ENCODE peak calls at places on chromosomes 2 and 18, in six cellular contexts. One of them, this sample, is unnamed.

GRCh38 chr2:127439343-127439742 is 21.1 kb downstream of the PROC start:
- DNase-seq in K562: no peak
- DNase-seq in H1: no peak
- DNase-seq in GM12891: no peak
- DNase-seq in GM12878: no peak
- DNase-seq in HepG2: no peak
- DNase-seq in this sample: no peak

GRCh38 chr18:13973061-13973460 is 57.7 kb upstream of the MC2R start:
- DNase-seq in K562: no peak
- DNase-seq in H1: no peak
- DNase-seq in GM12891: no peak
- DNase-seq in GM12878: no peak
- DNase-seq in HepG2: no peak
- DNase-seq in this sample: no peak

GRCh38 chr2:181174880-181175590 is 194.6 kb downstream of the UBE2E3 start:
- DNase-seq in K562: no peak
- DNase-seq in H1: no peak
- DNase-seq in GM12891: no peak
- DNase-seq in GM12878: no peak
- DNase-seq in HepG2: no peak
- DNase-seq in this sample: no peak

GRCh38 chr2:24214880-24215279 is 40.0 kb downstream of the FAM228A start:
- DNase-seq in K562: no peak
- DNase-seq in H1: no peak
- DNase-seq in GM12891: peak; percentile 52
- DNase-seq in GM12878: peak; percentile 48
- DNase-seq in HepG2: no peak
- DNase-seq in this sample: peak; percentile 49

GRCh38 chr18:62683935-62684334 is 31.4 kb upstream of the PHLPP1 start:
- DNase-seq in K562: no peak
- DNase-seq in H1: no peak
- DNase-seq in GM12891: no peak
- DNase-seq in GM12878: no peak
- DNase-seq in HepG2: no peak
- DNase-seq in this sample: no peak

GRCh38 chr18:12271376-12272235 is 17.4 kb downstream of the CIDEA start:
- DNase-seq in K562: peak; percentile 87
- DNase-seq in H1: no peak
- DNase-seq in GM12891: peak; percentile 89
- DNase-seq in GM12878: peak; percentile 13
- DNase-seq in HepG2: peak; percentile 68
- DNase-seq in this sample: peak; percentile 80

GRCh38 chr2:210667726-210668125 is 111.3 kb downstream of the CPS1 start:
- DNase-seq in K562: no peak
- DNase-seq in H1: no peak
- DNase-seq in GM12891: no peak
- DNase-seq in GM12878: no peak
- DNase-seq in HepG2: no peak
- DNase-seq in this sample: no peak

GRCh38 chr2:110874565-110875383 is 142.4 kb downstream of the ACOXL start:
- DNase-seq in K562: no peak
- DNase-seq in H1: no peak
- DNase-seq in GM12891: no peak
- DNase-seq in GM12878: peak; percentile 75
- DNase-seq in HepG2: no peak
- DNase-seq in this sample: no peak

GRCh38 chr2:11071939-11072338 is 83.3 kb upstream of the SLC66A3 start:
- DNase-seq in K562: no peak
- DNase-seq in H1: no peak
- DNase-seq in GM12891: no peak
- DNase-seq in GM12878: no peak
- DNase-seq in HepG2: no peak
- DNase-seq in this sample: no peak

GRCh38 chr2:174546519-174547506 is 50.8 kb downstream of the WIPF1 start:
- DNase-seq in K562: peak; percentile 42
- DNase-seq in H1: peak; percentile 38
- DNase-seq in GM12891: no peak
- DNase-seq in GM12878: no peak
- DNase-seq in HepG2: peak; percentile 38
- DNase-seq in this sample: no peak

GRCh38 chr2:159202568-159203071 is 83.9 kb downstream of the WDSUB1 start:
- DNase-seq in K562: no peak
- DNase-seq in H1: no peak
- DNase-seq in GM12891: no peak
- DNase-seq in GM12878: no peak
- DNase-seq in HepG2: peak; percentile 20
- DNase-seq in this sample: no peak

GRCh38 chr18:26813043-26813442 is 52.5 kb downstream of the AQP4 start:
- DNase-seq in K562: no peak
- DNase-seq in H1: peak; percentile 17
- DNase-seq in GM12891: no peak
- DNase-seq in GM12878: peak; percentile 16
- DNase-seq in HepG2: peak; percentile 56
- DNase-seq in this sample: no peak

GRCh38 chr2:196538646-196539045 is 100.9 kb upstream of the CCDC150 start:
- DNase-seq in K562: no peak
- DNase-seq in H1: no peak
- DNase-seq in GM12891: no peak
- DNase-seq in GM12878: no peak
- DNase-seq in HepG2: no peak
- DNase-seq in this sample: no peak

GRCh38 chr2:24559714-24560113 is 68.7 kb downstream of the NCOA1 start:
- DNase-seq in K562: no peak
- DNase-seq in H1: no peak
- DNase-seq in GM12891: no peak
- DNase-seq in GM12878: no peak
- DNase-seq in HepG2: no peak
- DNase-seq in this sample: no peak

GRCh38 chr2:41763091-41763490 is 284.7 kb upstream of the PKDCC start:
- DNase-seq in K562: no peak
- DNase-seq in H1: no peak
- DNase-seq in GM12891: no peak
- DNase-seq in GM12878: no peak
- DNase-seq in HepG2: no peak
- DNase-seq in this sample: no peak

GRCh38 chr2:204024503-204024902 is 87.9 kb downstream of the ICOS start:
- DNase-seq in K562: peak; percentile 4
- DNase-seq in H1: no peak
- DNase-seq in GM12891: no peak
- DNase-seq in GM12878: no peak
- DNase-seq in HepG2: peak; percentile 33
- DNase-seq in this sample: no peak

GRCh38 chr2:55236992-55237543 is 4.6 kb downstream of the RPS27A start:
- DNase-seq in K562: no peak
- DNase-seq in H1: no peak
- DNase-seq in GM12891: no peak
- DNase-seq in GM12878: no peak
- DNase-seq in HepG2: no peak
- DNase-seq in this sample: no peak

GRCh38 chr18:9405130-9405529 is 70.2 kb upstream of the RALBP1 start:
- DNase-seq in K562: no peak
- DNase-seq in H1: no peak
- DNase-seq in GM12891: no peak
- DNase-seq in GM12878: no peak
- DNase-seq in HepG2: no peak
- DNase-seq in this sample: no peak

GRCh38 chr2:70068119-70068518 is 19.2 kb upstream of the PCBP1 start:
- DNase-seq in K562: no peak
- DNase-seq in H1: no peak
- DNase-seq in GM12891: no peak
- DNase-seq in GM12878: no peak
- DNase-seq in HepG2: no peak
- DNase-seq in this sample: no peak

GRCh38 chr2:240561325-240561971 is 1.3 kb downstream of the DUSP28 start:
- DNase-seq in K562: no peak
- DNase-seq in H1: no peak
- DNase-seq in GM12891: no peak
- DNase-seq in GM12878: peak; percentile 45
- DNase-seq in HepG2: no peak
- DNase-seq in this sample: no peak

GRCh38 chr18:62834715-62835114 is 119.4 kb downstream of the PHLPP1 start:
- DNase-seq in K562: no peak
- DNase-seq in H1: no peak
- DNase-seq in GM12891: no peak
- DNase-seq in GM12878: no peak
- DNase-seq in HepG2: no peak
- DNase-seq in this sample: no peak

GRCh38 chr2:23291274-23291673 is 93.7 kb upstream of the KLHL29 start:
- DNase-seq in K562: no peak
- DNase-seq in H1: no peak
- DNase-seq in GM12891: no peak
- DNase-seq in GM12878: no peak
- DNase-seq in HepG2: no peak
- DNase-seq in this sample: no peak

GRCh38 chr2:209473930-209474419 is 50.1 kb downstream of the MAP2 start:
- DNase-seq in K562: no peak
- DNase-seq in H1: no peak
- DNase-seq in GM12891: no peak
- DNase-seq in GM12878: no peak
- DNase-seq in HepG2: peak; percentile 24
- DNase-seq in this sample: no peak
- TF ChIP-seq POLR2AphosphoS5 in K562: no peak
- TF ChIP-seq POLR2AphosphoS5 in H1: no peak
- TF ChIP-seq POLR2AphosphoS5 in GM12891: no peak
- TF ChIP-seq POLR2AphosphoS5 in GM12878: no peak
- TF ChIP-seq POLR2AphosphoS5 in HepG2: no peak
- TF ChIP-seq POLR2AphosphoS5 in this sample: no peak

GRCh38 chr18:46273861-46274260 is 169.7 kb downstream of the HAUS1 start:
- DNase-seq in K562: no peak
- DNase-seq in H1: no peak
- DNase-seq in GM12891: no peak
- DNase-seq in GM12878: no peak
- DNase-seq in HepG2: no peak
- DNase-seq in this sample: no peak
- TF ChIP-seq TAF1 in K562: no peak
- TF ChIP-seq TAF1 in H1: no peak
- TF ChIP-seq TAF1 in GM12891: no peak
- TF ChIP-seq TAF1 in GM12878: no peak
- TF ChIP-seq TAF1 in HepG2: no peak
- TF ChIP-seq TAF1 in this sample: no peak

DNA sequence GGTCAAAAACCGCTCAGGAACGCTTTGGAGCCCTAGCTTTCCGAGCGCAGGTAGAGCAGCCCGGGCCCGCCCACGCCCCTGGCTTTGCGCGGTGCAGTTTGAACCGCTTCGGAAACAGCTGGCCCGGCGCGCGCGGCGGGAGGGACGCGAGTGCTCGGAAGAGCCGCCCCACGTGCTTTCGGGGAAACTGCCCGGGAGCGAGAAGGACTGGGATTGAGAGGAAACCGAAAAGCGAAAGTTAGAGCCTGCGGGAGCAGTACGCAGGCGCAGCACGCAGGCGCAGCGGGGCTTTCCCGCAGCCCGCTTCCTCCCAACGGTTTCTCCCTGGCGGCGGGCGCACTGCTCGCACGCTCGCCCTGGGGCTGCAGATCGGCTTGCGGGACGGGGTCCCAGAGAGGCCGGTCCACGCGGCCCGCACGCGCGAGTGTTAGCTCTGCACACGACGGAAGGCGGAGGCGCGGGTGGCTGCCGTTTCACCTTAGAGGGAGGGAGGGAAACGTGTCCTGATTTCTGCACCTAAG is 6.3 kb upstream of the STAT1 start:
- DNase-seq in K562: peak; percentile 87
- DNase-seq in H1: peak; percentile 85
- DNase-seq in GM12891: peak; percentile 74
- DNase-seq in GM12878: peak; percentile 93
- DNase-seq in HepG2: peak; percentile 96
- DNase-seq in this sample: peak; percentile 74
- TF ChIP-seq POLR2A in K562: peak; percentile 92
- TF ChIP-seq POLR2A in H1: peak; percentile 95
- TF ChIP-seq POLR2A in GM12891: peak; percentile 89
- TF ChIP-seq POLR2A in GM12878: peak; percentile 97
- TF ChIP-seq POLR2A in HepG2: peak; percentile 96
- TF ChIP-seq POLR2A in this sample: peak; percentile 92

GRCh38 chr2:238986491-238987351 is 138.8 kb downstream of the TWIST2 start:
- DNase-seq in K562: no peak
- DNase-seq in H1: no peak
- DNase-seq in GM12891: no peak
- DNase-seq in GM12878: no peak
- DNase-seq in HepG2: no peak
- DNase-seq in this sample: no peak

GRCh38 chr2:238987352-238987981 is 139.6 kb downstream of the TWIST2 start:
- DNase-seq in K562: no peak
- DNase-seq in H1: no peak
- DNase-seq in GM12891: no peak
- DNase-seq in GM12878: no peak
- DNase-seq in HepG2: no peak
- DNase-seq in this sample: no peak

GRCh38 chr2:238985931-238986446 is 138.1 kb downstream of the TWIST2 start:
- DNase-seq in K562: no peak
- DNase-seq in H1: no peak
- DNase-seq in GM12891: no peak
- DNase-seq in GM12878: no peak
- DNase-seq in HepG2: no peak
- DNase-seq in this sample: no peak

GRCh38 chr2:238988105-238988504 is 140.2 kb downstream of the TWIST2 start:
- DNase-seq in K562: no peak
- DNase-seq in H1: no peak
- DNase-seq in GM12891: no peak
- DNase-seq in GM12878: no peak
- DNase-seq in HepG2: no peak
- DNase-seq in this sample: no peak

DNA sequence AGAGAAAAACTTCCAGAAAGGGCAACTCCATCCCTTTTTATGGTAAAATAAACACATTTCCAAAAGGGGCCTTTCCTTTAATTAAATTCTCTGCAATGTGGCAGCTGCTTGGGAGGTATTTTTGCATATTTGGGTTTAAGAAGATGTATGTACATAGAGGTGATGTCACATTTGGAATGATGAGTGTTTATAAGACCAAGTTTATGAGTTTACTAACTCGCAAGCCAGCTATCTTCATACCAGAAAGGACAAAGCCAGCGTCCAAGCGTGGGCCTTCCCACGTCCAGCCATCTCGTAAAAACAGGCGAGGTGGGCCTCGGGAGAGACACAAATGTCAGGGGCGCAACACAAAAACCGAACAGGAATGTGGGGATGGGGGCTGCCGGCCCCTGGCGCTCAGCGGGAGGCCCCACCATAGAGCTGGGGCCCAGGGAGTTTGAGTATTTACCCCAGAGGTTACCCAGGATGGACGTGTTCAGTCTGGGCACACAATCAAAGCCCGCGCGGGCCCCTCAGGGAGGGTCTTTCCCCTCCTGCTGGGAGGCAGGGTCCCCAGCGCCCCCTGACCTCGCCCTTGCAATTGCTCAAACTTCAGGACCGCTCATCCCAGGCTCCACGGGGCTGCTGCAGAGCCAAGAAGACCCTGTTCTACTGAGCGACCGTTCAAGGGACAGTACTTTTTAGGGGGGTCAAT is 137.3 kb downstream of the TWIST2 start:
- DNase-seq in K562: no peak
- DNase-seq in H1: no peak
- DNase-seq in GM12891: no peak
- DNase-seq in GM12878: no peak
- DNase-seq in HepG2: no peak
- DNase-seq in this sample: no peak
- TF ChIP-seq POLR2AphosphoS5 in K562: no peak
- TF ChIP-seq POLR2AphosphoS5 in H1: no peak
- TF ChIP-seq POLR2AphosphoS5 in GM12891: no peak
- TF ChIP-seq POLR2AphosphoS5 in GM12878: no peak
- TF ChIP-seq POLR2AphosphoS5 in HepG2: no peak
- TF ChIP-seq POLR2AphosphoS5 in this sample: no peak